ENCODE peak calls at places on chromosomes 11 and 22, in ten cellular contexts. E, K, L, Z, G, I, T, C, V and J are unnamed samples. For H3K4me1, the result is how much of the 10 kb centered on the place peaks cover.

GRCh38 chr11:68750197-68750987 is 928 bp downstream of the TESMIN start:
- DNase-seq in V (no peak), L (no peak), T (no peak), C (no peak), I (no peak), G (no peak), E (no peak), Z (no peak), K (peak), J (no peak)

GRCh38 chr22:25882366-25882765 is 140.4 kb downstream of the MYO18B start:
- DNase-seq in T (no peak), V (no peak), K (no peak), E (no peak), Z (no peak), C (no peak), I (no peak), L (no peak), G (no peak), J (no peak)

GRCh38 chr11:130180491-130180890 is 20.9 kb downstream of the ST14 start:
- DNase-seq in V (no peak), L (no peak), T (no peak), E (no peak), K (no peak), G (no peak), I (no peak), Z (peak), C (no peak), J (no peak)

GRCh38 chr11:121538054-121538453 is 85.3 kb upstream of the SORL1-AS1 start:
- DNase-seq in T (no peak), E (no peak), K (no peak), G (no peak), I (no peak), C (no peak), L (no peak), Z (no peak), V (no peak), J (no peak)

GRCh38 chr11:81373986-81374385 is 1359.7 kb downstream of the FAM181B start:
- DNase-seq in C (no peak), E (no peak), L (no peak), V (no peak), K (no peak), I (no peak), Z (no peak), T (no peak), G (no peak), J (no peak)

GRCh38 chr11:126968915-126969314 is 31.7 kb downstream of the KIRREL3 start:
- DNase-seq in K (no peak), G (no peak), L (no peak), V (no peak), Z (peak), E (no peak), I (no peak), T (no peak), C (no peak), J (no peak)

GRCh38 chr11:75827562-75827961 is 12.6 kb downstream of the UVRAG start:
- DNase-seq in V (no peak), C (no peak), K (no peak), T (no peak), I (no peak), E (no peak), L (no peak), Z (peak), G (no peak), J (no peak)

GRCh38 chr11:117874253-117874909 is 2.1 kb downstream of the FXYD6 start:
- DNase-seq in G (no peak), L (no peak), C (no peak), T (no peak), V (no peak), I (no peak), E (no peak), Z (no peak), K (no peak), J (no peak)

GRCh38 chr11:44243633-44244343 is 66.2 kb downstream of the ALX4 start:
- DNase-seq in T (no peak), G (no peak), V (no peak), L (no peak), E (peak), Z (peak), K (no peak), I (no peak), C (no peak), J (no peak)

GRCh38 chr22:39984006-39984405 is 10.7 kb upstream of the FAM83F start:
- DNase-seq in E (no peak), G (no peak), T (no peak), L (no peak), C (no peak), K (peak), V (no peak), I (no peak), Z (peak), J (no peak)

GRCh38 chr11:67563354-67564114 is 20.1 kb upstream of the GSTP1 start:
- DNase-seq in K (no peak), L (no peak), I (peak), V (peak), C (peak), Z (peak), G (no peak), T (peak), E (no peak), J (peak)

GRCh38 chr11:77130763-77131513 is 2.9 kb downstream of the MYO7A start:
- DNase-seq in C (no peak), V (peak), I (peak), Z (peak), G (no peak), E (no peak), T (peak), L (no peak), K (no peak), J (peak)

GRCh38 chr22:32615874-32616564 is 141.4 kb downstream of the FBXO7 start:
- DNase-seq in L (no peak), V (no peak), E (no peak), C (no peak), K (no peak), I (no peak), Z (no peak), T (no peak), G (no peak), J (no peak)

GRCh38 chr11:77191429-77191822 is 63.4 kb downstream of the MYO7A start:
- DNase-seq in L (no peak), C (no peak), G (no peak), T (no peak), Z (peak), I (no peak), K (peak), V (no peak), E (peak), J (no peak)

GRCh38 chr11:16186680-16187079 is 169.7 kb downstream of the SOX6 start:
- DNase-seq in K (no peak), L (no peak), V (no peak), G (no peak), Z (no peak), T (no peak), C (no peak), E (no peak), I (no peak), J (peak)

DNA sequence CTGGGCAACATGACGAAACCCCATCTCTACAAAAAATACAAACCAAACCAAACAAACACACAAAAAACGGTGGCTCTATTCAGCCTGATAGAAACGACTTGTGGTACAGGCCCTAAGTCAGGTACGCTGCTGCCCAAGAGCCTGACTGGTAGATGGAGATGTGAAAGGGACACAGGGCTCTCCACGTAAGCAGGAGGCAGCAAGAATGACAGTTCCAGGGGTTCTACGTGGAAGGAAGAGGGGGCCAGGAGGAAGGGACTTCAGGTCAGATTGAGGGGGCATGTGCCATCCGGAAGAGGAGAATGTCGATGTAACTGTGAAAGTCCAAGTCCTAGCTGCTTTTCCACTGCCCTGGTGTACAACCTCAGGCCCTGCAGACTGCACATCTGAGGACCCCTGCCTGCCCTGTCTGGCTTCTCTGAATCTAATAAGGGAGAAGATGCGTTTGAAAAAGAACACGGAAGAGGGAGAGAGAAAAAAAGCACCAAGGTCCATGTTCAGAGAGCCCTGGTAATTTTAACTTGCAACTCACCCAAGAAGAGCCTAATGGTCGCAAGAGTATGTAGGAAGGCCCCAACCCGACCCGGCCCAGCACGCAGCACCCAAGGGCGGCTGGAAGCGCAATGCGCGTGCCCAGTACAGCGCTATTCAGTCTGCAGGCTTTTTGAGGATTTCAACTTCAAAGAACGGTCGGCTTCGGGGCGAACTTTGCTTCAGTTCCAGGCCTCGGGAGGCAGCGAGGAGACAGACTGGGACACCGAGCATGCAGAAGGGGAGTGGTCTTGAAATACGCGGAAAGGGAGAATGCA is 909 bp upstream of the ZNRD2 start:
- DNase-seq in C (no peak), V (peak), I (no peak), Z (no peak), E (no peak), G (no peak), K (no peak), T (no peak), L (no peak), J (peak)
- TF ChIP-seq POLR2A in C (no peak), V (no peak), I (no peak), Z (no peak), E (peak), G (no peak), K (no peak), T (no peak), L (no peak), J (no peak)

GRCh38 chr11:107564877-107565218 is 687 bp downstream of the ALKBH8 start:
- DNase-seq in Z (no peak), I (no peak), G (no peak), V (no peak), T (no peak), K (no peak), E (no peak), C (no peak), L (no peak), J (no peak)
- H3K4me1 ChIP-seq in Z (under half), I (under half), G (under half), V (under half), T (under half), K (under half), E (under half), C (under half), L (under half), J (under half)

GRCh38 chr11:120137611-120138521 is at the start of gene TRIM29:
- DNase-seq in K (peak), E (no peak), Z (no peak), L (no peak), G (peak), V (peak), C (peak), I (peak), T (peak), J (no peak)
- TF ChIP-seq POLR2A in K (no peak), E (no peak), Z (no peak), L (no peak), G (peak), V (no peak), C (no peak), I (no peak), T (no peak), J (no peak)

GRCh38 chr11:8757533-8757932 is 74.9 kb downstream of the RPL27A start:
- DNase-seq in V (no peak), Z (no peak), L (no peak), G (no peak), E (no peak), K (no peak), I (no peak), T (no peak), C (peak), J (no peak)

GRCh38 chr11:8757047-8757446 is 74.5 kb downstream of the RPL27A start:
- DNase-seq in G (no peak), T (no peak), L (no peak), E (no peak), C (peak), I (no peak), V (no peak), K (no peak), Z (peak), J (no peak)

GRCh38 chr11:8760896-8761295 is 78.3 kb downstream of the RPL27A start:
- DNase-seq in T (no peak), C (peak), V (no peak), Z (peak), I (no peak), L (no peak), E (no peak), G (no peak), K (no peak), J (no peak)

GRCh38 chr11:8758619-8759169 is 76.1 kb downstream of the RPL27A start:
- DNase-seq in T (no peak), I (no peak), G (no peak), V (no peak), Z (no peak), K (no peak), E (no peak), C (peak), L (no peak), J (no peak)

DNA sequence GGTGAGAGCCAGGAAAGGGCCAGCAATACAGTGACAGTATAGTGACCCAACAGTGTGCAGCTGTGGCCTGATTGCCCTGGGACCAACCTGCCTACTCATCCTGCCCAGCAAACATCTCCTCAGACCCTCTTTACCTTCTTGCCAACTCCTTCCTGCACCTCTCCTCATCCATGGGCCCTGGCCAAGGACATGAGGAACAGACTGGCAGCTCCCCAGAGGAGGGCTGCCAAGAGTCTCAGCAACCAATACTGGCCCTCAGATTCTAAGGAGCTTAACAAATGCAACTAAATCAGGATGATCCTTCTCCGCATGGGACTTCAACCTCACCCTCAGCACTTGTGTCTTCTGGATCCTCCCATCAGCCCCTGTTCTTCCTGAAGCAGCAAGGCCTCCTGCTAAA is 77.0 kb downstream of the RPL27A start:
- DNase-seq in K (no peak), T (peak), L (no peak), I (no peak), Z (no peak), E (no peak), V (peak), C (peak), G (peak), J (no peak)
- H3K4me1 ChIP-seq in K (under half), T (under half), L (under half), I (half or more), Z (under half), E (under half), V (half or more), C (under half), G (under half), J (half or more)

DNA sequence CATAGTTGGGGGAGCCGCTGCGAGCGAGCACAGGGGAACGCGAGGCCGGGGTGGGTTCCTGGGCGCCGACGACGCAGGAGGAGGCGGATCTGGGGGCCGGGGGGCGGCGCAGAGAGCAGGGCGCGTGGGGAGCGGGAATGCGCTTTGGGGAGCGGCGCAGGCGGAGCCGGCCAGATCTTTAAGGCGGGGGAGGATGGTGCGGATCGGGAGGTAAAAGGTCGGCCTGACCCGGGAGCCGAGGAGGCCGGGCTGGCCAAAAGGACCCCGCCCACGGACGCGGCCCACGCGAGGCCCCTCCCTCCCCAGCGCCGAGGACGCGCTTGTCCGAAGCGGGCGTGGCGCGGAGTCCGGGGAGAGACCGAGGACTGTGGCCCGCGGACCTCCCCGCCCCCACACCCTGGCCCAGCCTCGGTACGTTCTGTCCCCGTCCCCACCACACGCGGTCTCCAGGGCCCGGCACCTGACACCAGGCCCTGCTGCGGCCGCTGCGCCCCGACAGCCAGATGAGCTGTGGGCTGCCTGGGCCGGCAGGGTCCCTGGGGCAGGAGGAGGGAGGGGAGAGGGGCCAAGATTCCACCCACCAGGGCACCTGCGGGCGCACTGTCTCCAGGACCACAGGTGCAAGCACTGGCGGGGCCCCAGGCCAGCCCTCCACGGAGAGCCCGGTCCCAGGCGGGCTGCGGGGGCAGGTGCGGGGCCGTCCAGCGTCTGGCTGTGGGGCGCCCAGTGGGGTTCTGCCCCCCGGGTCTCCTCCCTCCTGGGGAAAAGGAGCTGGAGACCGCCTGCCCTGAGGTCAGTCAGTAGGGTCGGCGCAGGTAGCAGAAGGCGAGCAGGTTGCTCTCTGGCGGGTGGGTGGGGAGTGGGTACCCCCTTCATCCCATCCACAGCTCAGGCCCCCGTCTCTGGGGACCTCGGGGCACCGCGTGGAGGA is 10.9 kb downstream of the PIM3 start:
- DNase-seq in K (peak), I (peak), T (peak), G (peak), Z (no peak), L (peak), V (peak), C (peak), E (peak), J (peak)
- TF ChIP-seq POLR2A in K (peak), I (peak), T (no peak), G (peak), Z (peak), L (no peak), V (peak), C (no peak), E (peak), J (peak)

GRCh38 chr11:827146-827860 is 416 bp upstream of the CRACR2B start:
- DNase-seq in L (no peak), C (no peak), V (peak), I (no peak), T (peak), E (no peak), K (peak), G (no peak), Z (no peak), J (no peak)

GRCh38 chr11:827861-828167 is at the start of gene CRACR2B:
- DNase-seq in T (no peak), Z (no peak), I (no peak), L (no peak), C (no peak), E (no peak), V (no peak), K (no peak), G (no peak), J (no peak)

GRCh38 chr11:829946-830294 is 2.2 kb downstream of the CRACR2B start:
- DNase-seq in L (no peak), G (no peak), E (no peak), Z (no peak), C (no peak), V (no peak), T (no peak), I (no peak), K (no peak), J (no peak)

GRCh38 chr11:829116-829945 is 1.6 kb downstream of the CRACR2B start:
- DNase-seq in I (no peak), L (no peak), T (peak), K (no peak), E (no peak), C (no peak), G (no peak), V (no peak), Z (no peak), J (peak)

GRCh38 chr11:828501-829115 is 889 bp downstream of the CRACR2B start:
- DNase-seq in V (no peak), K (no peak), L (no peak), Z (no peak), E (no peak), T (no peak), G (no peak), I (no peak), C (no peak), J (no peak)
- H3K4me1 ChIP-seq in V (half or more), K (half or more), L (half or more), Z (under half), E (half or more), T (half or more), G (under half), I (half or more), C (under half), J (under half)

GRCh38 chr22:42414565-42415298 is 17.5 kb downstream of the NFAM1 start:
- DNase-seq in C (no peak), Z (no peak), K (no peak), E (no peak), I (no peak), L (no peak), G (no peak), T (no peak), V (no peak), J (no peak)

GRCh38 chr22:42416671-42417230 is 15.5 kb downstream of the NFAM1 start:
- DNase-seq in V (no peak), C (no peak), K (no peak), Z (no peak), I (no peak), G (no peak), E (no peak), T (no peak), L (no peak), J (no peak)

GRCh38 chr22:42417645-42418303 is 14.4 kb downstream of the NFAM1 start:
- DNase-seq in T (no peak), L (no peak), G (no peak), V (no peak), K (no peak), Z (no peak), C (no peak), E (no peak), I (no peak), J (no peak)

GRCh38 chr22:42418811-42419243 is 13.4 kb downstream of the NFAM1 start:
- DNase-seq in E (no peak), L (no peak), V (no peak), C (no peak), G (no peak), I (no peak), K (no peak), Z (no peak), T (no peak), J (no peak)

GRCh38 chr22:42419328-42419881 is 12.8 kb downstream of the NFAM1 start:
- DNase-seq in G (no peak), Z (no peak), C (no peak), L (no peak), E (no peak), I (no peak), K (no peak), T (no peak), V (no peak), J (no peak)
- TF ChIP-seq POLR2A in G (no peak), Z (no peak), C (no peak), L (no peak), E (no peak), I (no peak), K (no peak), T (no peak), V (no peak), J (no peak)

GRCh38 chr11:78313181-78313788 is 104.3 kb downstream of the GAB2 start:
- DNase-seq in I (peak), C (no peak), L (no peak), E (no peak), Z (peak), G (no peak), T (peak), V (peak), K (no peak), J (no peak)
- H3K4me1 ChIP-seq in I (half or more), C (under half), L (under half), E (under half), Z (under half), G (under half), T (under half), V (under half), K (under half), J (under half)